ENCODE peak calls at places on chromosomes 3 and 15, in five cellular contexts. C is HCT116, L is HepG2, S is K562, W is GM12878. Z is an unnamed sample.

GRCh38 chr3:94071713-94072284 is 8.9 kb downstream of the NSUN3 start:
- DNase-seq in C (no peak), S (no peak), W (peak; percentile 44), L (no peak), Z (no peak)

GRCh38 chr3:197501879-197502620 is 53.7 kb downstream of the BDH1 start:
- DNase-seq in C (no peak), L (peak; percentile 78), S (no peak), W (peak; percentile 57), Z (peak; percentile 90)

GRCh38 chr15:65930134-65930533 is 60.8 kb downstream of the RAB11A start:
- DNase-seq in C (no peak), S (no peak), W (no peak), L (no peak), Z (no peak)

GRCh38 chr3:133965033-133965570 is 64.6 kb downstream of the SLCO2A1 start:
- DNase-seq in W (no peak), C (no peak), S (no peak), L (no peak), Z (no peak)

GRCh38 chr3:163273694-163274093 is 1777.1 kb downstream of the OTOL1 start:
- DNase-seq in W (no peak), C (no peak), S (no peak), L (no peak), Z (no peak)

GRCh38 chr3:58260733-58261132 is 23.1 kb downstream of the ABHD6 start:
- DNase-seq in S (no peak), L (no peak), C (no peak), W (no peak), Z (no peak)

GRCh38 chr3:188362405-188362831 is 208.5 kb downstream of the LPP start:
- DNase-seq in C (peak; percentile 49), S (no peak), W (no peak), L (peak; percentile 73), Z (no peak)

GRCh38 chr3:54087581-54088410 is 34.6 kb upstream of the CACNA2D3 start:
- DNase-seq in S (no peak), W (no peak), L (no peak), C (no peak), Z (peak; percentile 55)

GRCh38 chr3:28109829-28110228 is 131.6 kb upstream of the CMC1 start:
- DNase-seq in W (no peak), L (peak; percentile 78), C (no peak), S (no peak), Z (no peak)

GRCh38 chr3:14379842-14380241 is 22.6 kb upstream of the SLC6A6 start:
- DNase-seq in W (no peak), S (no peak), L (no peak), C (no peak), Z (no peak)

GRCh38 chr3:197340521-197340871 is 42.1 kb upstream of the DLG1 start:
- DNase-seq in C (no peak), L (no peak), W (no peak), S (no peak), Z (no peak)

GRCh38 chr3:129481783-129482332 is 41.8 kb downstream of the IFT122 start:
- DNase-seq in C (no peak), S (peak; percentile 22), L (no peak), W (no peak), Z (peak; percentile 14)

GRCh38 chr15:85488997-85489396 is 108.6 kb downstream of the AKAP13 start:
- DNase-seq in S (no peak), L (no peak), W (no peak), C (no peak), Z (no peak)

GRCh38 chr3:126442099-126442848 is 33.4 kb downstream of the ZXDC start:
- DNase-seq in L (no peak), C (no peak), W (no peak), S (no peak), Z (no peak)

GRCh38 chr3:16174389-16174788 is at the start of gene GALNT15:
- DNase-seq in L (no peak), W (no peak), S (no peak), C (no peak), Z (no peak)

GRCh38 chr15:70291696-70292510 is 194.2 kb upstream of the TLE3 start:
- DNase-seq in S (no peak), L (no peak), C (no peak), W (no peak), Z (no peak)

GRCh38 chr15:101604124-101604874 is 47.9 kb downstream of the TM2D3 start:
- DNase-seq in W (no peak), L (no peak), S (no peak), C (no peak), Z (no peak)

GRCh38 chr3:148790841-148791240 is 36.8 kb upstream of the CPB1 start:
- DNase-seq in L (no peak), S (no peak), W (no peak), C (no peak), Z (no peak)

GRCh38 chr15:58241872-58242271 is 103.7 kb downstream of the AQP9 start:
- DNase-seq in C (no peak), W (no peak), L (no peak), S (no peak), Z (no peak)

GRCh38 chr3:155871746-155872158 is 1.3 kb downstream of the GMPS start:
- DNase-seq in S (no peak), W (no peak), C (no peak), L (no peak), Z (no peak)

GRCh38 chr15:36558921-36559320 is 20.5 kb upstream of the CDIN1 start:
- DNase-seq in L (no peak), C (no peak), W (no peak), S (no peak), Z (no peak)

GRCh38 chr3:192156382-192156781 is 571.0 kb downstream of the FGF12 start:
- DNase-seq in S (no peak), L (peak; percentile 50), W (no peak), C (no peak), Z (no peak)

GRCh38 chr3:126983276-126983652 is 349 bp downstream of the PLXNA1 start:
- DNase-seq in C (no peak), S (peak; percentile 59), W (no peak), L (no peak), Z (no peak)

GRCh38 chr15:30865257-30865656 is 38.5 kb upstream of the FAN1 start:
- DNase-seq in S (no peak), C (no peak), W (no peak), L (peak; percentile 56), Z (no peak)

GRCh38 chr3:126200534-126200933 is 20.1 kb upstream of the ALDH1L1 start:
- DNase-seq in C (no peak), S (no peak), L (no peak), W (no peak), Z (no peak)

GRCh38 chr15:26070095-26070532 is 207.0 kb upstream of the ATP10A start:
- DNase-seq in L (no peak), C (no peak), S (no peak), W (no peak), Z (no peak)

GRCh38 chr15:27412413-27412812 is 441.4 kb downstream of the GABRG3 start:
- DNase-seq in S (no peak), L (no peak), W (no peak), C (no peak), Z (peak; percentile 65)

GRCh38 chr3:3170998-3171397 is 8.5 kb downstream of the CRBN start:
- DNase-seq in W (no peak), S (no peak), L (no peak), C (peak; percentile 33), Z (peak; percentile 48)

GRCh38 chr15:92601940-92602593 is 53.5 kb downstream of the FAM174B start:
- DNase-seq in S (no peak), L (no peak), C (no peak), W (no peak), Z (no peak)

GRCh38 chr3:151864423-151865101 is 8.9 kb upstream of the SUCNR1 start:
- DNase-seq in C (peak; percentile 35), S (no peak), L (no peak), W (no peak), Z (no peak)

GRCh38 chr3:10335190-10335738 is 14.4 kb upstream of the SEC13 start:
- DNase-seq in W (no peak), S (no peak), C (no peak), L (no peak), Z (no peak)

GRCh38 chr3:14304101-14305045 is 98.0 kb upstream of the SLC6A6 start:
- DNase-seq in L (no peak), C (no peak), W (no peak), S (no peak), Z (no peak)

GRCh38 chr3:23159929-23160328 is 43.2 kb upstream of the UBE2E2 start:
- DNase-seq in S (no peak), W (no peak), C (no peak), L (no peak), Z (no peak)

GRCh38 chr3:42846682-42847522 is 28.8 kb downstream of the CYP8B1 start:
- DNase-seq in L (peak; percentile 70), S (no peak), W (no peak), C (no peak), Z (no peak)

GRCh38 chr3:179148446-179149238 is 485 bp downstream of the PIK3CA start:
- DNase-seq in S (peak; percentile 32), C (no peak), L (peak; percentile 7), W (no peak), Z (peak; percentile 71)

GRCh38 chr3:194204036-194204792 is 68.3 kb downstream of the HES1 start:
- DNase-seq in L (no peak), C (no peak), W (no peak), S (no peak), Z (peak; percentile 57)

GRCh38 chr3:24263069-24263668 is 231.5 kb downstream of the THRB start:
- DNase-seq in C (no peak), S (no peak), L (no peak), W (no peak), Z (no peak)

GRCh38 chr3:181712505-181713299 is 977 bp downstream of the SOX2 start:
- DNase-seq in W (no peak), S (no peak), L (no peak), C (no peak), Z (no peak)
- TF ChIP-seq EZH2 in W (no peak), S (no peak), L (peak; percentile 76), C (no peak), Z (no peak)

GRCh38 chr3:12275974-12276373 is 12.9 kb upstream of the PPARG start:
- DNase-seq in W (no peak), L (no peak), C (no peak), S (no peak), Z (no peak)
- H3K27ac ChIP-seq in W (no peak overlapping the region), L (no peak overlapping the region), C (no peak overlapping the region), S (no peak overlapping the region), Z (no peak overlapping the region)

GRCh38 chr3:168952551-168952950 is 711.0 kb downstream of the MECOM start:
- DNase-seq in S (no peak), L (peak; percentile 5), W (no peak), C (peak; percentile 7), Z (no peak)
- TF ChIP-seq REST in S (no peak), L (no peak), W (no peak), C (no peak), Z (no peak)

GRCh38 chr3:41251593-41251992 is 52.3 kb downstream of the CTNNB1 start:
- DNase-seq in L (peak; percentile 37), W (no peak), S (no peak), C (no peak), Z (no peak)
- TF ChIP-seq EZH2 in L (no peak), W (no peak), S (no peak), C (no peak), Z (no peak)

GRCh38 chr15:77621847-77622211 is 10.9 kb downstream of the LINGO1 start:
- DNase-seq in S (no peak), W (no peak), C (no peak), L (no peak), Z (no peak)
- H3K27ac ChIP-seq in S (peak overlapping the region; percentile 86), W (no peak overlapping the region), C (no peak overlapping the region), L (no peak overlapping the region), Z (peak overlapping the region; percentile 66)

GRCh38 chr15:44798815-44799214 is 62.5 kb downstream of the TRIM69 start:
- DNase-seq in S (peak; percentile 39), W (no peak), L (peak; percentile 15), C (peak; percentile 7), Z (peak; percentile 23)
- TF ChIP-seq REST in S (no peak), W (no peak), L (no peak), C (no peak), Z (no peak)

GRCh38 chr3:119702530-119703527 is at the start of gene CFAP91:
- DNase-seq in S (peak; percentile 18), C (peak; percentile 68), W (peak; percentile 52), L (no peak), Z (peak; percentile 99)
- TF ChIP-seq EZH2 in S (no peak), C (no peak), W (no peak), L (no peak), Z (no peak)

Z was measured in GM23338.